ENCODE peak calls at places on chromosomes 3 and 15, in five cellular contexts. W, R, G, N and D are unnamed samples. For H3K4me1 and H3K36me3, the result is how much of the 10 kb centered on the place peaks cover.

GRCh38 chr3:72361990-72362389 is 486.3 kb downstream of the SHQ1 start:
- DNase-seq in W (no peak), R (no peak), G (no peak), N (no peak), D (no peak)

GRCh38 chr3:129690406-129690805 is 83.9 kb upstream of the PLXND1 start:
- DNase-seq in W (peak), R (no peak), G (peak), N (peak), D (peak)

GRCh38 chr3:148077318-148077923 is 620.3 kb upstream of the AGTR1 start:
- DNase-seq in W (no peak), R (no peak), G (no peak), N (no peak), D (no peak)

GRCh38 chr3:181457190-181457589 is 254.5 kb upstream of the SOX2 start:
- DNase-seq in W (no peak), R (no peak), G (no peak), N (no peak), D (no peak)

GRCh38 chr3:13518516-13519351 is 30.2 kb upstream of the FBLN2 start:
- DNase-seq in W (no peak), R (no peak), G (no peak), N (no peak), D (no peak)

GRCh38 chr3:101571028-101571895 is 2.7 kb upstream of the PCNP start:
- DNase-seq in W (no peak), R (no peak), G (no peak), N (peak), D (no peak)

GRCh38 chr15:39625856-39626255 is 45.0 kb downstream of the THBS1 start:
- DNase-seq in W (no peak), R (no peak), G (no peak), N (no peak), D (no peak)

GRCh38 chr15:50764331-50765201 is 940 bp downstream of the SPPL2A start:
- DNase-seq in W (no peak), R (no peak), G (no peak), N (peak), D (no peak)

GRCh38 chr3:125163739-125164601 is 48.6 kb downstream of the SLC12A8 start:
- DNase-seq in W (peak), R (no peak), G (peak), N (no peak), D (no peak)

GRCh38 chr3:129467934-129468333 is 27.9 kb downstream of the IFT122 start:
- DNase-seq in W (no peak), R (no peak), G (no peak), N (no peak), D (no peak)

GRCh38 chr3:21830541-21830940 is 79.5 kb upstream of the ZNF385D start:
- DNase-seq in W (no peak), R (no peak), G (no peak), N (no peak), D (no peak)

GRCh38 chr3:18439281-18439680 is 14.1 kb upstream of the SATB1 start:
- DNase-seq in W (no peak), R (no peak), G (no peak), N (no peak), D (no peak)

GRCh38 chr3:128433630-128434185 is 33.0 kb downstream of the DNAJB8 start:
- DNase-seq in W (no peak), R (peak), G (no peak), N (no peak), D (no peak)

GRCh38 chr15:80773122-80773551 is 6.0 kb upstream of the CEMIP start:
- DNase-seq in W (no peak), R (no peak), G (no peak), N (no peak), D (no peak)

GRCh38 chr3:197006446-197006845 is 23.2 kb downstream of the MELTF start:
- DNase-seq in W (no peak), R (no peak), G (no peak), N (no peak), D (no peak)

GRCh38 chr15:96274698-96275097 is 55.8 kb upstream of the NR2F2 start:
- DNase-seq in W (no peak), R (no peak), G (no peak), N (no peak), D (no peak)

GRCh38 chr3:29926391-29926790 is 645.5 kb downstream of the RBMS3 start:
- DNase-seq in W (no peak), R (no peak), G (no peak), N (no peak), D (no peak)

GRCh38 chr3:139173372-139174108 is 128.8 kb upstream of the PRR23C start:
- DNase-seq in W (peak), R (no peak), G (peak), N (no peak), D (no peak)

GRCh38 chr3:112628038-112628437 is 12.9 kb downstream of the CCDC80 start:
- DNase-seq in W (no peak), R (no peak), G (no peak), N (no peak), D (no peak)

GRCh38 chr15:31328999-31329639 is 2.5 kb downstream of the KLF13 start:
- DNase-seq in W (no peak), R (no peak), G (peak), N (no peak), D (no peak)

GRCh38 chr15:88166330-88166993 is 90.1 kb downstream of the NTRK3 start:
- DNase-seq in W (peak), R (no peak), G (no peak), N (no peak), D (no peak)

GRCh38 chr15:60351066-60351465 is 46.7 kb downstream of the ANXA2 start:
- DNase-seq in W (no peak), R (no peak), G (no peak), N (no peak), D (no peak)

GRCh38 chr15:34616613-34617012 is 33.2 kb upstream of the GOLGA8B start:
- DNase-seq in W (no peak), R (no peak), G (no peak), N (no peak), D (no peak)

GRCh38 chr15:99404454-99404853 is 153.2 kb downstream of the LRRC28 start:
- DNase-seq in W (no peak), R (no peak), G (no peak), N (no peak), D (no peak)

GRCh38 chr15:87609909-87610308 is 646.6 kb downstream of the NTRK3 start:
- DNase-seq in W (no peak), R (no peak), G (no peak), N (no peak), D (no peak)

GRCh38 chr15:88624156-88624970 is 3.2 kb downstream of the AEN start:
- DNase-seq in W (no peak), R (no peak), G (no peak), N (peak), D (peak)

GRCh38 chr15:40291088-40291574 is 8.3 kb upstream of the ANKRD63 start:
- DNase-seq in W (peak), R (peak), G (peak), N (no peak), D (no peak)

GRCh38 chr3:16595778-16596177 is 9.4 kb downstream of the DAZL start:
- DNase-seq in W (no peak), R (no peak), G (no peak), N (no peak), D (no peak)

GRCh38 chr3:124582621-124583437 is 147.4 kb upstream of the UMPS start:
- DNase-seq in W (no peak), R (no peak), G (no peak), N (no peak), D (no peak)

GRCh38 chr3:156681003-156681402 is 6.6 kb downstream of the TIPARP start:
- DNase-seq in W (peak), R (peak), G (no peak), N (no peak), D (no peak)

GRCh38 chr3:50610181-50610971 is 1.2 kb downstream of the CISH start:
- DNase-seq in W (peak), R (peak), G (peak), N (no peak), D (no peak)

DNA sequence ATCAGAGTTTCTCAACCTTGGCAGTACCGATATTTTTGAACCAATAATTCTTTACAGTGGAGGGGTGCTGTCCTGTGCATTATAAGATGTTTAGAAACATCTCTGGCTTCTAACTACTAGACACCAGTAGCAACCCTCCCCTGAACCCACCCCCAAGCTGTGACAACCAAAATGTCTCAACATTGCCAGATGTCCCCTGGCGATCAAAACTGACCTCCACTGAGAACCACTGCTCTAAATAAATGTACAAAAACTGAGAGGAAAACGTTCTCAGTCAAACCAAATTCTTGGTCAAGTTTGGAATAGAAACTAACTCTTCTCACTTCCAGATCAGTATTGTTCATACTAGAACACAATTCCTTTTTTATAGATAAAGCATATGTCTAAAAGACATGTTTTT is 58.5 kb downstream of the GPR160 start:
- DNase-seq in W (no peak), R (no peak), G (no peak), N (no peak), D (no peak)
- H3K4me1 ChIP-seq in W (under half), R (under half), G (under half), N (under half), D (under half)

GRCh38 chr3:178126686-178127085 is 409.6 kb upstream of the KCNMB2 start:
- DNase-seq in W (no peak), R (no peak), G (no peak), N (no peak), D (no peak)
- H3K4me3 ChIP-seq in W (no peak), R (no peak), G (no peak), N (no peak), D (no peak)

DNA sequence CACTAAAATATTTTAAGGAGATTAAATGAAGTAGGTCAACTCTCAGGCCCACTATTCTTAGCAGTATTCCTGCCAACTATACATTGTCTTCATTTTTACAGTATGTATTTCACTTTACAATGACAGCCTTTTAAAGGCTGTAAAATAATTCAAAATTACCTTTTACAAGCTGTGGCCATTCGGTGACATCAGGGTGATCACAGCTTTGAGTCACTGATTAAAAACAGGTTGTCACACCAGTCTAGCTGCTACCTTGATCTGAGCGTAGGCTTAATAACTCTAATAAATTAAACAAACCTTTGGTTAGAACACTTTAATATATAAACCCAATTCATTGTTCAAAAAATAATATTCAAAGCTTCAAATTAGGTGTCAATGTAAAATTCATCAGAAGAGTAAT is 29.9 kb downstream of the UBE3A start:
- DNase-seq in W (no peak), R (no peak), G (no peak), N (no peak), D (no peak)
- H3K36me3 ChIP-seq in W (under half), R (under half), G (under half), N (under half), D (under half)

GRCh38 chr15:45583731-45584639 is 3.2 kb upstream of the BLOC1S6 start:
- DNase-seq in W (peak), R (no peak), G (no peak), N (no peak), D (no peak)

GRCh38 chr15:45586990-45587860 is at the start of gene BLOC1S6:
- DNase-seq in W (peak), R (peak), G (peak), N (peak), D (peak)

GRCh38 chr15:45585069-45585468 is 2.1 kb upstream of the BLOC1S6 start:
- DNase-seq in W (no peak), R (no peak), G (no peak), N (no peak), D (no peak)

GRCh38 chr15:45587861-45588170 is 637 bp downstream of the BLOC1S6 start:
- DNase-seq in W (no peak), R (no peak), G (no peak), N (no peak), D (no peak)

DNA sequence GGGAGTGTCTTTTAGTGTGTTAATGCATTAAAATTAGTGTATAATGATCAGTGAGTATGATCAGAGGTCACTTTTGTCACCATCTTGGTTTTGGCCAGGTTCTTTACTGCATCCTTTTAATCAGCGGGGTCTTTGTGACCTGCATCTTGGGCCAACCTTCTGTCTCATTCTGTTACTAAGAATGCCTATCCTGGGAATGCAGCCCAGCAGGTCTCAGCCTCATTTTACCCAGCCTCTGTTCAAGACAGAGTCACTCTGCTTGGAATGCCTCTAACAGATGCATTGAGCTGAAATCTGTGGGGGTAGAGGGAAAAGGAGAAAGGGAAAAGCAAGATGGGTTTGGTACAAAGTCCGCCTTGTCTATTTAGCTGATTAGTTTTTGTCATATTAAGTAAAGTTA is 5.3 kb upstream of the BLOC1S6 start:
- DNase-seq in W (no peak), R (no peak), G (no peak), N (no peak), D (no peak)
- H3K4me1 ChIP-seq in W (under half), R (under half), G (under half), N (under half), D (under half)

DNA sequence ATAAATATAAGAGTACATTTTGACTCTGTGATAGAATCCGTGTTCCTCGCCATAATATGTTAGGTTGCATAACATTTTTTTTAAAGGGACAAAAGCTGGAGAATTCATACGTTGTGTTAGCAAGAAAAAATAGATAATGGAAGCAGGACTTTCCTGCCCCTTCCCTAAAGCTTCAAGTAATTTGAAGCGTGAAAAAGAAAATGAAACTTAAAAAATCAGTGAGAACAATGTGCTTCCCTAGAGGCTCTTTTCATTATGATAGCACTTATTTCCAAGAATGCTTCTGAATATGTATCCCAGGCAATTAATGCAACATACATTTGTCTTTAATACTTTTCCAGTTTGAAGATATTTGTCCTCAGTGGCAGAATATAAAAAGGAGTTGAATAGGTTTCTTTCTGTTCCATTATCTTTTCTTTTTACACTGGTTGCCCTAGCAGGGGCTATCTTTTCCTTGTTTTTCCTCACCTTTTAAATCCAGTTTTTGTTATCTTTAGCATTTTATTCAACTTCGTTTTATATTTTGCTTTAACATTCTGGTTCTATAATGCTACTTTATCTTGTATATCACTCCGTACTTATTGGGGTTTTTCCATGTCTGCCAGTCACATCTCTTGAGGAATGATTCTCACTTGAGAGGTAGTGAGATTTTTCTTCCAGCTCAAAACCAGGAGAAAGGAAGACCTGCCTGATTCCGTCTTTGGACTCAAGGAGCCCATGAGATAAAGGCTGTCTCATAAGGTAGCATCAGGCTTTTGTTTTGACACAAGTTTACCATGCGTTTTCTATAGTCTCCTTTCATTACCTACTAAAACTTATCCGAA is 113.8 kb downstream of the MBNL1 start:
- DNase-seq in W (no peak), R (no peak), G (no peak), N (no peak), D (no peak)
- H3K4me3 ChIP-seq in W (peak), R (no peak), G (peak), N (no peak), D (no peak)

GRCh38 chr15:76340198-76340801 is 3.7 kb downstream of the ISL2 start:
- DNase-seq in W (peak), R (no peak), G (no peak), N (no peak), D (no peak)
- H3K36me3 ChIP-seq in W (under half), R (under half), G (under half), N (under half), D (under half)

GRCh38 chr3:172104471-172105072 is 65.2 kb downstream of the FNDC3B start:
- DNase-seq in W (peak), R (no peak), G (no peak), N (no peak), D (no peak)

GRCh38 chr3:172107403-172107802 is 68.0 kb downstream of the FNDC3B start:
- DNase-seq in W (no peak), R (no peak), G (no peak), N (peak), D (peak)

GRCh38 chr3:172106037-172106559 is 66.7 kb downstream of the FNDC3B start:
- DNase-seq in W (no peak), R (no peak), G (no peak), N (no peak), D (no peak)

GRCh38 chr3:172110127-172110779 is 70.9 kb downstream of the FNDC3B start:
- DNase-seq in W (no peak), R (no peak), G (no peak), N (no peak), D (no peak)

DNA sequence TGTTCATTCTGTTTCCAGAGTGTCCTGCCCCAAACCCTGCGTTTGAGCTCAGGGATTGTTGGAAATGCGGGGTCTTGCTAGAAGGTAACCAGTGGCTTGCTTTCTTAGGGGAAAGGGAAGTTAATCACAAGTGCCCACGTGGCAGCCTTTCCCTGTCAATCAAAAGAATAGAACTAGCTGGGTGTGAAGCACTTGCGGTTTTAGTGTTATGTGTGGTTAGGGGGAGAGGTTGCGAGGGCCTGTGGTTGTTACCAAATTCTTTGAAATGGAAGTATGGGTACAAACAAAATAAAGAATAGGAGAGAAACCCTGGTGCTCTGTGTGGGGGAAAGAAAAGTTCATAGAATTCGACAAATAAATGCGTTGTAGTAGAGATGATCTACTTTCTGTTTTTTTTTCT is 67.6 kb downstream of the FNDC3B start:
- DNase-seq in W (peak), R (no peak), G (peak), N (peak), D (peak)
- H3K4me1 ChIP-seq in W (under half), R (under half), G (under half), N (half or more), D (half or more)